ENCODE peak calls at places on chromosomes 4 and X, in four cellular contexts. One of them, this sample, is unnamed.

GRCh38 chrX:154043003-154043402 is 23.3 kb upstream of the IRAK1 start:
- DNase-seq in HT1080: peak; percentile 35
- DNase-seq in HEK293T: no peak
- DNase-seq in tibial nerve: no peak
- DNase-seq in this sample: no peak

GRCh38 chrX:1398431-1399340 is 6.8 kb upstream of the SLC25A6 start:
- DNase-seq in HT1080: no peak
- DNase-seq in HEK293T: no peak
- DNase-seq in tibial nerve: no peak
- DNase-seq in this sample: no peak

GRCh38 chr4:74671074-74671698 is 123.1 kb downstream of the BTC start:
- DNase-seq in HT1080: peak; percentile 74
- DNase-seq in HEK293T: peak; percentile 45
- DNase-seq in tibial nerve: no peak
- DNase-seq in this sample: no peak

GRCh38 chrX:23737413-23737812 is 5.7 kb downstream of the ACOT9 start:
- DNase-seq in HT1080: no peak
- DNase-seq in HEK293T: no peak
- DNase-seq in tibial nerve: no peak
- DNase-seq in this sample: no peak

GRCh38 chr4:20464381-20464780 is 212.7 kb downstream of the SLIT2 start:
- DNase-seq in HT1080: peak; percentile 86
- DNase-seq in HEK293T: no peak
- DNase-seq in tibial nerve: no peak
- DNase-seq in this sample: peak; percentile 79

GRCh38 chr4:13704020-13704419 is 76.5 kb upstream of the BOD1L1 start:
- DNase-seq in HT1080: no peak
- DNase-seq in HEK293T: no peak
- DNase-seq in tibial nerve: no peak
- DNase-seq in this sample: no peak

GRCh38 chrX:151896734-151897474 is 15.8 kb upstream of the MAGEA4 start:
- DNase-seq in HT1080: peak; percentile 50
- DNase-seq in HEK293T: no peak
- DNase-seq in tibial nerve: no peak
- DNase-seq in this sample: peak; percentile 22

GRCh38 chr4:103718993-103719319 is 829 bp downstream of the TACR3 start:
- DNase-seq in HT1080: no peak
- DNase-seq in HEK293T: no peak
- DNase-seq in tibial nerve: no peak
- DNase-seq in this sample: no peak